ENCODE peak calls at places on chromosome 5, in four cellular contexts. B is hepatocyte, M is IMR-90, U is mammary epithelial cell. V is an unnamed sample.

GRCh38 chr5:6780802-6781391 is 67.7 kb downstream of the TENT4A start:
- DNase-seq in B (no peak), M (no peak), U (no peak), V (peak; percentile 52)

GRCh38 chr5:78758169-78758839 is 109.7 kb upstream of the LHFPL2 start:
- DNase-seq in B (no peak), M (peak; percentile 84), U (no peak), V (no peak)

GRCh38 chr5:168793844-168794837 is 215.0 kb upstream of the PANK3 start:
- DNase-seq in B (peak; percentile 55), M (peak; percentile 23), U (peak; percentile 3), V (no peak)

GRCh38 chr5:83509535-83509934 is 38.0 kb downstream of the VCAN start:
- DNase-seq in B (peak; percentile 50), M (peak; percentile 71), U (peak; percentile 83), V (no peak)

GRCh38 chr5:170389250-170389902 is at the start of gene KCNMB1:
- DNase-seq in B (no peak), M (no peak), U (no peak), V (no peak)

GRCh38 chr5:79561525-79561893 is 47.6 kb upstream of the HOMER1 start:
- DNase-seq in B (no peak), M (no peak), U (no peak), V (no peak)

GRCh38 chr5:140432916-140433315 is 31.3 kb downstream of the ANKHD1 start:
- DNase-seq in B (no peak), M (no peak), U (no peak), V (no peak)

GRCh38 chr5:57791875-57792274 is 309.3 kb upstream of the ACTBL2 start:
- DNase-seq in B (no peak), M (no peak), U (no peak), V (no peak)

GRCh38 chr5:176944276-176944675 is 45.1 kb upstream of the HK3 start:
- DNase-seq in B (no peak), M (no peak), U (no peak), V (no peak)

GRCh38 chr5:107671742-107672211 is 1.0 kb upstream of the EFNA5 start:
- DNase-seq in B (peak; percentile 62), M (peak; percentile 52), U (peak; percentile 86), V (peak; percentile 70)

GRCh38 chr5:171840066-171840465 is 54.4 kb downstream of the SMIM23 start:
- DNase-seq in B (no peak), M (no peak), U (no peak), V (no peak)

GRCh38 chr5:88643315-88643714 is 239.7 kb downstream of the MEF2C start:
- DNase-seq in B (no peak), M (no peak), U (no peak), V (peak; percentile 69)

GRCh38 chr5:135061001-135061400 is 27.0 kb upstream of the PITX1 start:
- DNase-seq in B (no peak), M (no peak), U (no peak), V (no peak)

GRCh38 chr5:127001621-127002296 is 28.6 kb downstream of the MARCHF3 start:
- DNase-seq in B (peak; percentile 23), M (peak; percentile 98), U (no peak), V (peak; percentile 7)

GRCh38 chr5:136666970-136667620 is 301.8 kb upstream of the TRPC7 start:
- DNase-seq in B (no peak), M (no peak), U (no peak), V (no peak)

GRCh38 chr5:56585466-56585865 is 229.9 kb upstream of the MAP3K1 start:
- DNase-seq in B (no peak), M (peak; percentile 63), U (peak; percentile 72), V (peak; percentile 26)

GRCh38 chr5:136191304-136192014 is 1.5 kb downstream of the SMIM32 start:
- DNase-seq in B (peak; percentile 46), M (peak; percentile 20), U (peak; percentile 45), V (no peak)

GRCh38 chr5:59745422-59745863 is 148.1 kb downstream of the PDE4D start:
- DNase-seq in B (peak; percentile 61), M (peak; percentile 66), U (peak; percentile 74), V (peak; percentile 61)

GRCh38 chr5:7852988-7853387 is 2.1 kb upstream of the CFAP90 start:
- DNase-seq in B (no peak), M (no peak), U (no peak), V (no peak)

GRCh38 chr5:23506329-23507236 is 826 bp upstream of the PRDM9 start:
- DNase-seq in B (peak; percentile 26), M (no peak), U (no peak), V (peak; percentile 81)

GRCh38 chr5:181205735-181206401 is 872 bp upstream of the TRIM7 start:
- DNase-seq in B (peak; percentile 45), M (peak; percentile 21), U (no peak), V (no peak)

GRCh38 chr5:73692166-73692640 is 66.2 kb downstream of the ARHGEF28 start:
- DNase-seq in B (no peak), M (peak; percentile 87), U (peak; percentile 86), V (peak; percentile 63)

GRCh38 chr5:153372433-153373167 is 117.9 kb upstream of the GRIA1 start:
- DNase-seq in B (no peak), M (no peak), U (peak; percentile 4), V (no peak)

GRCh38 chr5:72270037-72270436 is 50.0 kb downstream of the MRPS27 start:
- DNase-seq in B (no peak), M (no peak), U (no peak), V (no peak)

GRCh38 chr5:93593476-93594060 is 10.5 kb downstream of the NR2F1 start:
- DNase-seq in B (no peak), M (no peak), U (no peak), V (no peak)

GRCh38 chr5:8376478-8376877 is 507.5 kb downstream of the MTRR start:
- DNase-seq in B (no peak), M (no peak), U (no peak), V (no peak)

GRCh38 chr5:107402881-107403280 is 267.9 kb downstream of the EFNA5 start:
- DNase-seq in B (no peak), M (no peak), U (no peak), V (no peak)

GRCh38 chr5:87020099-87020934 is 247.4 kb upstream of the RASA1 start:
- DNase-seq in B (peak; percentile 30), M (peak; percentile 16), U (peak; percentile 13), V (peak; percentile 73)

GRCh38 chr5:16894236-16895057 is 41.6 kb downstream of the MYO10 start:
- DNase-seq in B (peak; percentile 81), M (peak; percentile 96), U (peak; percentile 98), V (peak; percentile 100)

GRCh38 chr5:113574417-113574816 is 60.9 kb downstream of the YTHDC2 start:
- DNase-seq in B (no peak), M (peak; percentile 96), U (peak; percentile 74), V (peak; percentile 65)

GRCh38 chr5:8061140-8061469 is 192.2 kb downstream of the MTRR start:
- DNase-seq in B (no peak), M (no peak), U (no peak), V (no peak)

GRCh38 chr5:157502143-157502647 is 42.2 kb downstream of the NIPAL4 start:
- DNase-seq in B (no peak), M (peak; percentile 49), U (no peak), V (no peak)

GRCh38 chr5:90434116-90434714 is 24.7 kb upstream of the CETN3 start:
- DNase-seq in B (peak; percentile 68), M (peak; percentile 45), U (peak; percentile 3), V (peak; percentile 76)
- TF ChIP-seq CTCF in B (peak; percentile 58), M (peak; percentile 65), U (peak; percentile 55), V (peak; percentile 96)

GRCh38 chr5:145408048-145408341 is 427.1 kb downstream of the PRELID2 start:
- DNase-seq in B (no peak), M (no peak), U (no peak), V (no peak)
- H4K20me1 ChIP-seq in B (no peaks in the 10 kb centered on the region), M (no peaks in the 10 kb centered on the region), U (no peaks in the 10 kb centered on the region), V (no peaks in the 10 kb centered on the region)

GRCh38 chr5:143119301-143119769 is 284.2 kb downstream of the NR3C1 start:
- DNase-seq in B (no peak), M (peak; percentile 35), U (no peak), V (no peak)

GRCh38 chr5:143118222-143118621 is 285.3 kb downstream of the NR3C1 start:
- DNase-seq in B (no peak), M (no peak), U (no peak), V (no peak)

GRCh38 chr5:143120460-143121134 is 282.9 kb downstream of the NR3C1 start:
- DNase-seq in B (no peak), M (no peak), U (no peak), V (no peak)

GRCh38 chr5:143121135-143121474 is 282.4 kb downstream of the NR3C1 start:
- DNase-seq in B (no peak), M (no peak), U (no peak), V (no peak)

DNA sequence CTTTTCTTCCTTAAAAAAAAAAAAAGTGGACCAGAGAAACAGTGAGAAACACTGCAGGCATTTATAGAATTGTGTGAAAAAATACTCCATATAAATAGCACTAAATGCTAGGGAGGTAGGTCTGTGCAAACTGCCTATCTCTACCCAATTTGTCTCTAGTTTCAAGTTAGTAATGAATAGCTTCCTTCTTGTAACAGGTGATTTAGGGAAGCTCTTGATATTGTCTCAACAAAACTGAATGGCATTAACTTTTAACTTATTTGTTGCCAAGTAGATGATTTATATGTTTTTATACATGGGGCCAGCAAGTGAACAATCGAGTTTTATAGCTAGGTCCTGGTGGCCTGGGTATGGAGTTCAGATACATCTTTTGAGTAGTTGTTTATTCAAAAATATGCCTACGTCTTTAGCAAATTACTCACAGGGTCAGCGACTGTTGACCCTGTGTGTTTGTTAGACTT is 283.6 kb downstream of the NR3C1 start:
- DNase-seq in B (no peak), M (no peak), U (no peak), V (no peak)
- H3K4me1 ChIP-seq in B (peaks cover 18% of the 10 kb centered on the region), M (no peaks in the 10 kb centered on the region), U (no peaks in the 10 kb centered on the region), V (no peaks in the 10 kb centered on the region)

DNA sequence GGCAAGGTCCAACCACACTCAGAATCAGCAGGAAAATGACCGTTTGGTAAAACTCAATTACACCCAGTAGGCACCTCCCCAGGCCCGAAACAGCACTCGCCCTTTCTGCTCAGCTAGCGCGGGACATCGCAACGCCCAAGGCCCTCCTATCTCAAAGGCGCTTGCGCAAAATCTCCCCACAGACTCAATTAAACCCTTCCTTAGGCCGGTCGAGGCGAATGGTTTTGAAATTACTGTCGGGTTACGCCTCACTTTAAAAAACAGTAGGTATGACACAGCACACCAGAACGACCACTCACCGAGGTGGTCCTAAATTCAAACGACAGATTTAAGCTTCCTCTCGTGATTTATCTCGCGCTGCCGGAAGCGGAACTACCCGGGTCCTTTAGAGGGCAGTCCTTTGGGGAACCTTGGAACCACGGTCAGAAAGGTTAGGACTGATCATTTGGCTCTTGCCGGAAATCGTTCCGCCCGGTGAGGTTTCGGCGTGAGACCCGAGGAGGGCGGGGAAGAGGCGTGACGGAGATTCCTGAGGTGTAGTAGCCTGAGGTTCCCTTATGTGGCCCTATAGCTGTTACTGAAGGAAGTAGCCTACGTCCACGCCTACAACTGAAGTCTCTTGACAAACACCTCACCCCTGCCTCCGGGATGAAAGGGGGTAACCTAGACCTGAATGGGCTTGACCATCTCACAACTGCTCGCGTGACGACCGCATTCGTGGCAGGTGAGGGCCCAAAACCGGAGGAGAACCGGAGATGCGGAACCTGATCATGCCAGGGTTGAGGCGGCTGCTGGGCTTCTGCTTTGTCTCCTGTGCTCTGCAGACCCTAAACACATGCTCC is at the start of the genes GIN1 and PPIP5K2:
- DNase-seq in B (peak; percentile 97), M (peak; percentile 98), U (peak; percentile 98), V (peak; percentile 100)
- TF ChIP-seq CTCF in B (no peak), M (no peak), U (no peak), V (no peak)